ENCODE peak calls at places on chromosomes 2 and 18, in five cellular contexts. S is H1, B is mesendoderm, R is IMR-90, N is neuronal stem cell. C is an unnamed sample.

GRCh38 chr2:25252291-25253152 is 84.1 kb upstream of the POMC start:
- DNase-seq in S (peak; percentile 83), N (peak; percentile 94), R (peak; percentile 14), B (peak; percentile 96), C (peak; percentile 73)

GRCh38 chr2:21268197-21268870 is 144.6 kb downstream of the TDRD15 start:
- DNase-seq in S (no peak), R (no peak), N (no peak), B (no peak), C (peak; percentile 15)

GRCh38 chr18:13379930-13380665 is 161.5 kb downstream of the LDLRAD4 start:
- DNase-seq in S (no peak), B (no peak), N (no peak), R (no peak), C (no peak)

GRCh38 chr18:28541941-28542340 is 365.0 kb upstream of the CDH2 start:
- DNase-seq in B (no peak), R (no peak), N (no peak), S (no peak), C (no peak)

GRCh38 chr2:171320208-171320621 is 113.6 kb downstream of the METTL8 start:
- DNase-seq in N (no peak), B (peak; percentile 45), R (no peak), S (no peak), C (no peak)

GRCh38 chr2:69437751-69438154 is 518 bp upstream of the NFU1 start:
- DNase-seq in R (no peak), S (no peak), N (no peak), B (no peak), C (no peak)

GRCh38 chr2:207523005-207523404 is 6.8 kb upstream of the CREB1 start:
- DNase-seq in B (no peak), N (no peak), S (no peak), R (no peak), C (no peak)

GRCh38 chr18:24459772-24460171 is 665 bp upstream of the HRH4 start:
- DNase-seq in S (no peak), R (no peak), N (no peak), B (no peak), C (no peak)

GRCh38 chr18:59084286-59084779 is 55.4 kb upstream of the SEC11C start:
- DNase-seq in R (peak; percentile 76), N (peak; percentile 70), S (peak; percentile 43), B (peak; percentile 86), C (peak; percentile 75)

GRCh38 chr18:2780750-2781149 is 66.1 kb upstream of the EMILIN2 start:
- DNase-seq in N (no peak), S (no peak), B (no peak), R (no peak), C (no peak)

GRCh38 chr2:130336877-130337734 is 5.6 kb upstream of the IMP4 start:
- DNase-seq in B (peak; percentile 94), R (peak; percentile 77), N (peak; percentile 95), S (peak; percentile 61), C (peak; percentile 88)

GRCh38 chr2:129877795-129878775 is 101.4 kb upstream of the RAB6C start:
- DNase-seq in S (no peak), R (peak; percentile 51), B (peak; percentile 57), N (peak; percentile 52), C (peak; percentile 38)

GRCh38 chr2:172395503-172395902 is 31.9 kb upstream of the ITGA6 start:
- DNase-seq in R (peak; percentile 43), S (no peak), B (peak; percentile 71), N (no peak), C (no peak)
- H2BK15ac ChIP-seq in R (no peak overlapping the region), S (no peak overlapping the region), B (no peak overlapping the region), N (no peak overlapping the region), C (no peak overlapping the region)

GRCh38 chr2:175535631-175536030 is 354.1 kb upstream of the ATP5MC3 start:
- DNase-seq in R (no peak), N (no peak), S (no peak), B (no peak), C (no peak)
- H3K4me3 ChIP-seq in R (no peak overlapping the region), N (no peak overlapping the region), S (no peak overlapping the region), B (no peak overlapping the region), C (no peak overlapping the region)

DNA sequence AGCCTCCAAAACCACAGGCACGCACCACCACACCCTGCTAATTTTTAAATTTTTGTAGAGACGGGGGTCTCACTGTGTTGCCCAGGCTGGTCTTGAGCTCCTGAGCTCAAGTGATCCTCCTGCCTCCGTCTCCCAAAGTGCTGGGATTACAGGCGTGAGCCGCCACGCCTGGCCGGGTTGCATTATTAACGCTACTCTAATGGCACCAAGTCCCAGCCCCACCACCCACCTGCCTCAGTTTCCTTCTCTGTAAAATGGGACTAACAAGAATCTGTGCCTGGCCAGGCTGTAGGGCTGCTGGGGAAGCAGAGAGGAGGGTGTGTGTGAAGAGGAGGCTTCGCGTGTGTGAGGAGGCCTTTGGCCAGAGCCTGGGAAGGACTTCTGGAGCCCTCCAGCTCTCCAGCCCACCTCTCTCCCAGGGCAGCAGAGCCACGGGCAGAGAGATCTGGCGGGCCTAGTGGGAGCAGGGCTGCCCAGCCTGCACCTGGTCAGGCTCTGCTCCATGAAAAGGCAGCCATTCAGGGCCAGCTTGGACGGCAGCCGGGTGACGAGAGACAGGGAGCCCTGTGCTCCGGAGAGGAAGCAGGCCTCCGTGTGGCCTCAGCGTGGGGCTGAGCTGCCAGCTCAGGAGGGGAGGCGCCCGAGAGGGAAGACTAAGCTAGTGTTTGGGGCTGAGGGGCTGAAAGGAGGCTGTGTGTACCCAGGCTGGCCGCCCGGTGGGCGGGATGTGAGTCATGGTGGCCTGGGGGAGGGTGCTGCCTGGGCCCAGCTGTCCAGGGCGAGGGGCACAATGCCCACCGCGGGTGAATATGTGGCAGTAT is 7.4 kb upstream of the B3GNT7 start:
- DNase-seq in B (no peak), N (no peak), R (peak; percentile 56), S (no peak), C (peak; percentile 50)
- H3K4me2 ChIP-seq in B (no peak overlapping the region), N (no peak overlapping the region), R (no peak overlapping the region), S (no peak overlapping the region), C (no peak overlapping the region)

DNA sequence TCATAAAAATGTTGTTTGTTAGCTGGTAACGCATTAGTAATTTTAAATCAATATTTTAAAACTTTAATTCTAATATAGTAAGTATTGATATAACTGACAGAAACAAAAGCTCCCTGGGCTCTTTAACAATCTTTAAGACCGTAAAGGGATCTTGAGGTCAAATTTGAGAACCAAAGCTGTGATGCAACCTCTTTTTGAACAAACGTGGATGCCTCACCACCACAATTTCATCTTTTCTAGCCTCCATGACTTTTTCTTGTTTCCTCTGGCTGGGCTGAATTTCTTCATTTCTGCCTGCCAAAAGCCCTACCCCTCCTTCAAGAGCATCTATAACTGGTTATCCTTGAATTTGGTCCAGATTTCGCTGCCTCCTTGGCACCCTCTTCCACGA is 562 bp upstream of the POLE4 start:
- DNase-seq in R (no peak), S (no peak), B (no peak), N (no peak), C (peak; percentile 1)
- H2BK15ac ChIP-seq in R (peak overlapping the region; percentile 20), S (peak overlapping the region; percentile 73), B (no peak overlapping the region), N (no peak overlapping the region), C (peak overlapping the region; percentile 93)

DNA sequence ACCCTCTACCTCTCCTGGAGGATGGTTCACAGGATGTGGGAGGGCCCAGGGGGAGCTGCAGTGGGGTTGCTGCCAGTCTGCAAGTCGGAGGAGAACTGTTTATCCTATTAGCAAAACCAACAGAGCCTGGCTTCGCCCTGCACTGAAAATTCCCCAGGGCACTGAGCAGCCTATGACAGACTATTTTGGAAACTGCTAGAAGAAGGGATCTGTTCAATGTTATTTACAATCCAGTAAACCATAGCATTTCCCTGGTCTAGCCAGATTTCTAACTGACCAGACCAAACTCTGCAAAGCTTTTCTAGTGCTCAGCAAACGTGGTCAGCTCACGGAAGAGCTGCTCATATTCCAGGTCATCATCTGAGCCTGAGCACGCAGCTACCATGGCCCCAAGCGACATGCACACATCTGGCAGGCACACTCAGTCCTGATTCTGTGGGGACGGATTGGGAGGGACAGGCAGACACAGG is 64.8 kb upstream of the PID1 start:
- DNase-seq in S (no peak), N (no peak), B (no peak), R (no peak), C (peak; percentile 29)
- H3K4me3 ChIP-seq in S (no peak overlapping the region), N (peak overlapping the region; percentile 66), B (no peak overlapping the region), R (no peak overlapping the region), C (no peak overlapping the region)

GRCh38 chr2:84727315-84727714 is 153.6 kb downstream of the TRABD2A start:
- DNase-seq in B (no peak), N (no peak), S (no peak), R (no peak), C (no peak)

GRCh38 chr2:84729224-84729623 is 151.7 kb downstream of the TRABD2A start:
- DNase-seq in B (no peak), N (no peak), S (no peak), R (no peak), C (no peak)

GRCh38 chr2:84735383-84735782 is 145.5 kb downstream of the TRABD2A start:
- DNase-seq in S (no peak), B (no peak), R (peak; percentile 3), N (no peak), C (no peak)

GRCh38 chr2:84731185-84731584 is 149.7 kb downstream of the TRABD2A start:
- DNase-seq in S (no peak), N (no peak), R (no peak), B (no peak), C (no peak)

DNA sequence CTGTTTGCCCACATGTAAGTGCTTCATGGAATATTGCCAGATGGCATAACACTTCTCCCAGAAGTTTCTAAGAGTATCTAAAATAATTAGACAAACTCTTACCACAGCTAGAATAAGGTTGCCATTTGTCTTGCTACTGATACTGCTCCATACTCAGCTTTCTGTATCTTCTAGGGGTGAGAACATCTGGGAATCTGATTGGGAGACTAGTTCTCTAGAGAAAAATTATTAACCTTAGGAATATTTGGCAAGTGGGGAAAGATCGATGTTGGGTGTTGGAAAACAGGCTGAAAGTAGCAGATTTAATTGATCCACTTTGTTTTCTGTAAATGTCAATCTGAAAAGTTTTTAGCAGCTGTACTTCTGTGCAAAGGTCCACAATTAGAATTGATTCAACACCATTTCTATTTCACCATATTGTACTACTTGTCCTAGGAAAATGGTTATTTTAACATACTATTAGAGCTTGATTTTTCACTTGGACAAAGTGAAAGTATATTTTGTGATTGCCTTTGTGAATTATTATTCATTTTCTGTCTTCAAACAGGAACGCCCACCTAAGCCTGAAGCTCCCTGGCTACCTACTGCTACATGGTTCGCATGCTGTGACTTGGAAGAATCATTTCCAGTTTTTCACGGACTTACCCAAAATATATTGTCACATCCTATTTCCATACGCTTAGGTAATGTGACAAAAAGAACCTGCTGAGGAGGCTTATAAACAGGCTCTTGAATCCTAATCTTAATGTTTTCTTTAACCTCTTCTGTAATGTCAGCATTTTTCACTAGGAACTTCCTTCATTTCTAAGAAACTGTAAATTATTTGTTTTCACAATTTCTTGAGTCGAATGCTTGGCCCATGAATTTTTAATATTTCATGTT is 147.7 kb downstream of the TRABD2A start:
- DNase-seq in N (no peak), B (no peak), S (no peak), R (no peak), C (no peak)
- H3K4me2 ChIP-seq in N (no peak overlapping the region), B (no peak overlapping the region), S (no peak overlapping the region), R (no peak overlapping the region), C (no peak overlapping the region)